ENCODE peak calls at places on chromosomes 7 and 10, in nine cellular contexts. X is RWPE1, J is Calu3, T is adrenal gland, C is foreskin keratinocyte, G is IMR-90, E is thyroid gland, I is astrocyte of the spinal cord, N is endothelial cell. H is an unnamed sample.

GRCh38 chr10:124000792-124001201 is 92.6 kb downstream of the CHST15 start:
- DNase-seq in X (no peak), J (no peak), T (no peak), C (peak), G (no peak), E (no peak), I (no peak), N (no peak), H (no peak)

GRCh38 chr7:140646931-140647647 is 6.5 kb upstream of the DENND2A start:
- DNase-seq in X (peak), J (peak), T (peak), C (peak), G (peak), E (peak), I (peak), N (peak), H (peak)

GRCh38 chr10:119305860-119306513 is 98.6 kb downstream of the GRK5 start:
- DNase-seq in X (peak), J (peak), T (peak), C (peak), G (peak), E (peak), I (peak), N (no peak), H (peak)

GRCh38 chr10:69845574-69846251 is 44.0 kb downstream of the COL13A1 start:
- DNase-seq in X (no peak), J (peak), T (peak), C (no peak), G (peak), E (peak), I (peak), N (no peak), H (no peak)

GRCh38 chr10:101752241-101752640 is 23.7 kb downstream of the FGF8 start:
- DNase-seq in X (no peak), J (no peak), T (no peak), C (no peak), G (no peak), E (no peak), I (no peak), N (no peak), H (no peak)

GRCh38 chr10:62248465-62248864 is 20.2 kb downstream of the RTKN2 start:
- DNase-seq in X (no peak), J (no peak), T (no peak), C (no peak), G (peak), E (no peak), I (peak), N (no peak), H (no peak)

GRCh38 chr7:55198634-55199366 is 166.3 kb upstream of the LANCL2 start:
- DNase-seq in X (no peak), J (no peak), T (no peak), C (no peak), G (peak), E (no peak), I (no peak), N (no peak), H (no peak)

GRCh38 chr7:7438851-7439250 is 96.8 kb downstream of the COL28A1 start:
- DNase-seq in X (peak), J (no peak), T (no peak), C (peak), G (peak), E (no peak), I (peak), N (no peak), H (no peak)

GRCh38 chr7:157824011-157824818 is 487.4 kb downstream of the DNAJB6 start:
- DNase-seq in X (no peak), J (no peak), T (no peak), C (no peak), G (no peak), E (no peak), I (no peak), N (no peak), H (no peak)
- TF ChIP-seq CTCF in X (no peak), J (no peak), T (no peak), C (no peak), G (no peak), E (no peak), I (no peak), N (no peak), H (no peak)

GRCh38 chr7:159138508-159138907 is 6.2 kb downstream of the VIPR2 start:
- DNase-seq in X (no peak), J (no peak), T (no peak), C (no peak), G (no peak), E (no peak), I (no peak), N (no peak), H (no peak)

GRCh38 chr7:159137906-159138305 is 6.8 kb downstream of the VIPR2 start:
- DNase-seq in X (no peak), J (no peak), T (no peak), C (no peak), G (no peak), E (no peak), I (no peak), N (no peak), H (no peak)

GRCh38 chr7:159136846-159137245 is 7.8 kb downstream of the VIPR2 start:
- DNase-seq in X (no peak), J (no peak), T (no peak), C (no peak), G (no peak), E (no peak), I (no peak), N (no peak), H (no peak)

GRCh38 chr7:159136442-159136841 is 8.2 kb downstream of the VIPR2 start:
- DNase-seq in X (no peak), J (no peak), T (no peak), C (no peak), G (no peak), E (no peak), I (no peak), N (no peak), H (no peak)

GRCh38 chr7:159136013-159136412 is 8.7 kb downstream of the VIPR2 start:
- DNase-seq in X (no peak), J (no peak), T (no peak), C (no peak), G (no peak), E (no peak), I (no peak), N (no peak), H (no peak)
- TF ChIP-seq CTCF in X (no peak), J (no peak), T (no peak), C (no peak), G (no peak), E (no peak), I (no peak), N (no peak), H (no peak)

GRCh38 chr7:16668049-16668858 is 22.3 kb downstream of the BZW2 start:
- DNase-seq in X (peak), J (peak), T (peak), C (peak), G (peak), E (peak), I (peak), N (no peak), H (no peak)
- TF ChIP-seq CTCF in X (peak), J (no peak), T (peak), C (peak), G (peak), E (no peak), I (no peak), N (no peak), H (no peak)

DNA sequence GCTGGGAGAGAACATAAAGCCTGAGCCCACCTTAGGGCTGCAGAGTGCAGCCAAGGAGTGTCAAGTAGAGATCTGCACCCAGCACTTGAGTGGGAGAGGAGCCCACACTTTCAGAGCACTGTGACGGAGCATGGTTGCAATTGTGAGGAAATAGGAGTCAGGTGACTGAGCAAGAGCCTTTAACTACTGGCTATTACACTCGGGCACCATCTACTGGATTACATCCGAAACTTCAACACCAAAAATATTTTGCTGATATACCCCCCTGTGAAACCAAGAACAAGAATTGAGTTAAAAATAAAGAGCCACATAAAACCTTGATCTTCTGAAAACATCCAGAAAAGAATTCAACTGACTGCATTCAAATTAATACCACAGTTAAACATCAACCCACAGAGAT is 657.9 kb downstream of the NXPH1 start:
- DNase-seq in X (no peak), J (no peak), T (no peak), C (no peak), G (no peak), E (no peak), I (no peak), N (no peak), H (no peak)
- TF ChIP-seq CTCF in X (no peak), J (no peak), T (no peak), C (no peak), G (no peak), E (no peak), I (no peak), N (no peak), H (no peak)

DNA sequence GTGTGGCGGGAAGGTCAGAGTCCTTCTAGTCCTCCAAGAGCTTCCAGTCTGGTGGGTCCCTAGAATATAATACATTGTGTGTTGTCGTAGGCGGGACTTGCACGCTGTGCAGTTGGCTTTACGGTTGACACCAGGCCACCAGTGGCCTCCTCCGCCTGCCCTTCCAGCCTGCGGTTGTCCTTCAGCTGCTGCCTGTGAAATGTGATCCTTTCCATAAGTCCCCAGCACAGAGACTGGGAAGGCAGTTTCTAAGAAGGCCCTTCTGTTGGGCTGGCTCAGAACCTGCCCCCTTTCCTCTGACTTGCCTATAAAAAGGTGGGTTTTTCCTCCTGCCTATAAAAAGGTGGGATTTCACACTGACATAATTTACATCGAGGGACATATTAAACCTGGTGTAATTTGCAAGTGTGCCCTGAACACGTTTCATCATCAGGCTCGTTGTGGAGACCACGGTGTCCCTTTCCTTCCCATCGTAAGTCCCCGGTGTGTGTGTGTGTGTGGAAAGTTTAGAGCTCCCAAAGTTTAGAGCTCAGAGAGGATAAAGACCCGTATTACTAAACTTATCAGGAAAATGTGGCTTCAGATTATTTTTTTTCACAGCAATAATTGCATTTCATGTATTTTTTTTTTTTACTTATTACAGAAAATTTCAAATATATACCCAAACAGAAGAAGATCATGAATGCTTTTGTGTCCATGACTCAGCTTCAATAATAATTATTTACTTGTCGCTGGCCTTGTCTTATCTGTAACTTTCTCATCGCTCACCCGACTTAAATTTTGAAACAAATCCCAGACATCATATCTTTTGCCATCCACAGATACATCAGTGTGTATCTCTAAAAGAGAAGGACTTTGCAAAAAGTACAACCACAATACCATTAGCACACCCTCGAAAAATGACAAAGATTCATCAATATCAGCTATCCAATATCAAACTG is 45.1 kb downstream of the CUX1 start:
- DNase-seq in X (no peak), J (no peak), T (peak), C (no peak), G (peak), E (no peak), I (no peak), N (no peak), H (no peak)
- TF ChIP-seq CTCF in X (no peak), J (no peak), T (no peak), C (no peak), G (no peak), E (no peak), I (no peak), N (no peak), H (no peak)

GRCh38 chr7:113140956-113141355 is 22.6 kb upstream of the SMIM30 start:
- DNase-seq in X (no peak), J (no peak), T (no peak), C (no peak), G (no peak), E (no peak), I (no peak), N (no peak), H (no peak)

GRCh38 chr7:113142385-113143119 is 24.2 kb upstream of the SMIM30 start:
- DNase-seq in X (no peak), J (no peak), T (no peak), C (no peak), G (no peak), E (no peak), I (no peak), N (no peak), H (no peak)

GRCh38 chr7:113144839-113145238 is 26.5 kb upstream of the SMIM30 start:
- DNase-seq in X (no peak), J (no peak), T (no peak), C (no peak), G (no peak), E (no peak), I (no peak), N (no peak), H (no peak)

GRCh38 chr7:113143486-113144257 is 25.3 kb upstream of the SMIM30 start:
- DNase-seq in X (no peak), J (no peak), T (no peak), C (no peak), G (no peak), E (no peak), I (no peak), N (no peak), H (no peak)
- TF ChIP-seq CTCF in X (no peak), J (no peak), T (no peak), C (no peak), G (no peak), E (no peak), I (no peak), N (no peak), H (no peak)

GRCh38 chr10:109851595-109851994 is 71.7 kb downstream of the XPNPEP1 start:
- DNase-seq in X (no peak), J (no peak), T (no peak), C (no peak), G (no peak), E (no peak), I (no peak), N (no peak), H (no peak)

GRCh38 chr10:109855746-109856145 is 67.6 kb downstream of the XPNPEP1 start:
- DNase-seq in X (no peak), J (no peak), T (no peak), C (no peak), G (no peak), E (no peak), I (no peak), N (no peak), H (no peak)

GRCh38 chr10:109853922-109854321 is 69.4 kb downstream of the XPNPEP1 start:
- DNase-seq in X (no peak), J (no peak), T (no peak), C (no peak), G (no peak), E (no peak), I (no peak), N (no peak), H (no peak)

GRCh38 chr10:109852004-109852717 is 71.2 kb downstream of the XPNPEP1 start:
- DNase-seq in X (peak), J (peak), T (peak), C (peak), G (peak), E (peak), I (peak), N (peak), H (peak)

GRCh38 chr10:109852718-109853037 is 70.6 kb downstream of the XPNPEP1 start:
- DNase-seq in X (no peak), J (no peak), T (no peak), C (no peak), G (no peak), E (no peak), I (no peak), N (no peak), H (no peak)
- TF ChIP-seq CTCF in X (peak), J (no peak), T (no peak), C (no peak), G (no peak), E (no peak), I (no peak), N (peak), H (peak)